ENCODE peak calls at places on chromosome 19, in ten cellular contexts. One of them, this sample, is unnamed. For H3K4me1, the result is how much of the 10 kb centered on the place peaks cover.

GRCh38 chr19:46660601-46661019 is 372 bp downstream of the DACT3 start:
- DNase-seq in tibial nerve: no peak
- DNase-seq in H1: no peak
- DNase-seq in uterus: no peak
- DNase-seq in A549: no peak
- DNase-seq in heart left ventricle: peak
- DNase-seq in breast epithelium: peak
- DNase-seq in adrenal gland: no peak
- DNase-seq in HepG2: no peak
- DNase-seq in spleen: no peak
- DNase-seq in this sample: no peak

GRCh38 chr19:14482112-14482941 is 7.2 kb upstream of the PTGER1 start:
- DNase-seq in tibial nerve: no peak
- DNase-seq in HepG2: no peak
- DNase-seq in heart left ventricle: no peak
- DNase-seq in H1: no peak
- DNase-seq in A549: no peak
- DNase-seq in spleen: no peak
- DNase-seq in breast epithelium: no peak
- DNase-seq in uterus: no peak
- DNase-seq in adrenal gland: no peak
- DNase-seq in this sample: no peak

GRCh38 chr19:35216833-35217707 is 11.5 kb downstream of the FAM187B start:
- DNase-seq in uterus: no peak
- DNase-seq in spleen: peak
- DNase-seq in HepG2: no peak
- DNase-seq in adrenal gland: peak
- DNase-seq in tibial nerve: peak
- DNase-seq in H1: no peak
- DNase-seq in breast epithelium: no peak
- DNase-seq in A549: no peak
- DNase-seq in heart left ventricle: no peak
- DNase-seq in this sample: no peak

GRCh38 chr19:15166700-15167099 is 34.1 kb downstream of the NOTCH3 start:
- DNase-seq in breast epithelium: no peak
- DNase-seq in spleen: no peak
- DNase-seq in tibial nerve: no peak
- DNase-seq in uterus: no peak
- DNase-seq in H1: no peak
- DNase-seq in A549: no peak
- DNase-seq in heart left ventricle: no peak
- DNase-seq in adrenal gland: no peak
- DNase-seq in HepG2: no peak
- DNase-seq in this sample: no peak

GRCh38 chr19:2982983-2983350 is 5.6 kb downstream of the TLE6 start:
- DNase-seq in HepG2: no peak
- DNase-seq in heart left ventricle: peak
- DNase-seq in tibial nerve: peak
- DNase-seq in adrenal gland: peak
- DNase-seq in H1: no peak
- DNase-seq in uterus: peak
- DNase-seq in spleen: no peak
- DNase-seq in breast epithelium: peak
- DNase-seq in A549: no peak
- DNase-seq in this sample: peak

GRCh38 chr19:38740252-38740592 is 4.1 kb downstream of the CAPN12 start:
- DNase-seq in uterus: no peak
- DNase-seq in heart left ventricle: no peak
- DNase-seq in HepG2: no peak
- DNase-seq in H1: no peak
- DNase-seq in breast epithelium: no peak
- DNase-seq in tibial nerve: no peak
- DNase-seq in A549: no peak
- DNase-seq in adrenal gland: no peak
- DNase-seq in spleen: no peak
- DNase-seq in this sample: no peak

GRCh38 chr19:39200818-39201145 is 3.3 kb downstream of the SYCN start:
- DNase-seq in adrenal gland: no peak
- DNase-seq in uterus: no peak
- DNase-seq in H1: no peak
- DNase-seq in HepG2: no peak
- DNase-seq in tibial nerve: no peak
- DNase-seq in heart left ventricle: no peak
- DNase-seq in spleen: no peak
- DNase-seq in A549: no peak
- DNase-seq in breast epithelium: no peak
- DNase-seq in this sample: no peak

GRCh38 chr19:30662211-30662861 is 290.2 kb downstream of the ZNF536 start:
- DNase-seq in adrenal gland: no peak
- DNase-seq in breast epithelium: no peak
- DNase-seq in A549: no peak
- DNase-seq in tibial nerve: no peak
- DNase-seq in heart left ventricle: no peak
- DNase-seq in H1: no peak
- DNase-seq in spleen: no peak
- DNase-seq in uterus: no peak
- DNase-seq in HepG2: peak
- DNase-seq in this sample: no peak

GRCh38 chr19:23318143-23318542 is 67.9 kb upstream of the ZNF724 start:
- DNase-seq in breast epithelium: no peak
- DNase-seq in H1: no peak
- DNase-seq in spleen: no peak
- DNase-seq in uterus: no peak
- DNase-seq in adrenal gland: no peak
- DNase-seq in tibial nerve: no peak
- DNase-seq in A549: no peak
- DNase-seq in heart left ventricle: no peak
- DNase-seq in HepG2: no peak
- DNase-seq in this sample: no peak

GRCh38 chr19:39995794-39996193 is 1.1 kb upstream of the ZNF546 start:
- DNase-seq in tibial nerve: no peak
- DNase-seq in adrenal gland: no peak
- DNase-seq in heart left ventricle: no peak
- DNase-seq in HepG2: no peak
- DNase-seq in breast epithelium: no peak
- DNase-seq in spleen: no peak
- DNase-seq in uterus: no peak
- DNase-seq in A549: no peak
- DNase-seq in H1: no peak
- DNase-seq in this sample: no peak

GRCh38 chr19:49580264-49581006 is at the start of gene NOSIP:
- DNase-seq in H1: peak
- DNase-seq in uterus: peak
- DNase-seq in A549: peak
- DNase-seq in spleen: peak
- DNase-seq in HepG2: peak
- DNase-seq in tibial nerve: peak
- DNase-seq in adrenal gland: peak
- DNase-seq in breast epithelium: peak
- DNase-seq in heart left ventricle: peak
- DNase-seq in this sample: peak

GRCh38 chr19:55370305-55370988 is at the start of gene IL11:
- DNase-seq in adrenal gland: no peak
- DNase-seq in A549: peak
- DNase-seq in H1: no peak
- DNase-seq in spleen: no peak
- DNase-seq in heart left ventricle: no peak
- DNase-seq in tibial nerve: no peak
- DNase-seq in HepG2: no peak
- DNase-seq in uterus: no peak
- DNase-seq in breast epithelium: no peak
- DNase-seq in this sample: no peak
- H3K4me1 ChIP-seq in adrenal gland: under half
- H3K4me1 ChIP-seq in A549: half or more
- H3K4me1 ChIP-seq in H1: under half
- H3K4me1 ChIP-seq in spleen: under half
- H3K4me1 ChIP-seq in heart left ventricle: under half
- H3K4me1 ChIP-seq in tibial nerve: under half
- H3K4me1 ChIP-seq in HepG2: half or more
- H3K4me1 ChIP-seq in uterus: under half
- H3K4me1 ChIP-seq in breast epithelium: under half
- H3K4me1 ChIP-seq in this sample: under half

DNA sequence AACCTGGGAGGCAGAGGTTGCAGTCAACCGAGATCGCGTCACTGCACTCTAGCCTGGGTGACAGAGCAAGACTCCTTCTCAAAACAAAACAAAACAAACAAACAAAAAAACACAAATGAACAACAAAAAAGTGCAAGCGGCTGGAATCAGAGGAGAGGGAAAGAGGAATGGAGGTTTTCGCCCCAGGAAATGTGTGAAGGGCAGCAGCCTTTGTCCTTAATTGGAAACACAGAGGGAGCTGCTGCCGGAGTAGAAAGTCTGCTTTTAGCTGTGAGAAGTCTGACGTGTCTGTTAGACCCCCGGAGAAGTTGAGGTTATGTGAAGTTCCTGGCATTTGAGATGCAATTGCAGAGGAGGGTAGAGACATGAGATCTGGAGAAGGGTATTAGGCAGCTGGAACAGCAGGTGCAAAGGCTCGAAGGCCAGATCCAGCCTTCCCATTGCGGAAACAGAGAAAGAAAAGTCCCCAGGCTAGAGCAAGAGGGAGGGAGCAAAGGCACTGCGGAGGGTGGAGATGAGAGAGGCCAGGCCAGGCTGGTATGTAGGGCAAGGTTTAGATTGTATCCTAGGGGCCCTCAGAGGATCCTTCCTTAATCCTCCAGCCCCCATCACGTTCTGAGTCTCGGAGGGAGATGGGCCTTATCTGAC is 475 bp downstream of the TMIGD2 start:
- DNase-seq in spleen: no peak
- DNase-seq in uterus: no peak
- DNase-seq in tibial nerve: no peak
- DNase-seq in breast epithelium: no peak
- DNase-seq in heart left ventricle: no peak
- DNase-seq in H1: no peak
- DNase-seq in A549: no peak
- DNase-seq in adrenal gland: no peak
- DNase-seq in HepG2: no peak
- DNase-seq in this sample: no peak
- H3K4me3 ChIP-seq in spleen: peak
- H3K4me3 ChIP-seq in uterus: no peak
- H3K4me3 ChIP-seq in tibial nerve: no peak
- H3K4me3 ChIP-seq in breast epithelium: no peak
- H3K4me3 ChIP-seq in heart left ventricle: no peak
- H3K4me3 ChIP-seq in H1: no peak
- H3K4me3 ChIP-seq in A549: no peak
- H3K4me3 ChIP-seq in adrenal gland: no peak
- H3K4me3 ChIP-seq in HepG2: peak
- H3K4me3 ChIP-seq in this sample: no peak

GRCh38 chr19:41872775-41873647 is 4.1 kb upstream of the CD79A start:
- DNase-seq in HepG2: peak
- DNase-seq in A549: peak
- DNase-seq in tibial nerve: no peak
- DNase-seq in spleen: peak
- DNase-seq in breast epithelium: peak
- DNase-seq in adrenal gland: peak
- DNase-seq in heart left ventricle: peak
- DNase-seq in H1: peak
- DNase-seq in uterus: no peak
- DNase-seq in this sample: peak

GRCh38 chr19:41869374-41869955 is 7.6 kb upstream of the CD79A start:
- DNase-seq in breast epithelium: no peak
- DNase-seq in tibial nerve: no peak
- DNase-seq in heart left ventricle: no peak
- DNase-seq in H1: no peak
- DNase-seq in HepG2: no peak
- DNase-seq in adrenal gland: no peak
- DNase-seq in spleen: no peak
- DNase-seq in A549: no peak
- DNase-seq in uterus: no peak
- DNase-seq in this sample: no peak

GRCh38 chr19:41872384-41872774 is 4.7 kb upstream of the CD79A start:
- DNase-seq in H1: no peak
- DNase-seq in tibial nerve: no peak
- DNase-seq in breast epithelium: no peak
- DNase-seq in adrenal gland: no peak
- DNase-seq in spleen: no peak
- DNase-seq in A549: no peak
- DNase-seq in uterus: no peak
- DNase-seq in HepG2: no peak
- DNase-seq in heart left ventricle: no peak
- DNase-seq in this sample: no peak

GRCh38 chr19:41870401-41870873 is 6.6 kb upstream of the CD79A start:
- DNase-seq in uterus: no peak
- DNase-seq in H1: no peak
- DNase-seq in tibial nerve: no peak
- DNase-seq in HepG2: no peak
- DNase-seq in heart left ventricle: no peak
- DNase-seq in adrenal gland: no peak
- DNase-seq in spleen: no peak
- DNase-seq in breast epithelium: no peak
- DNase-seq in A549: peak
- DNase-seq in this sample: no peak

DNA sequence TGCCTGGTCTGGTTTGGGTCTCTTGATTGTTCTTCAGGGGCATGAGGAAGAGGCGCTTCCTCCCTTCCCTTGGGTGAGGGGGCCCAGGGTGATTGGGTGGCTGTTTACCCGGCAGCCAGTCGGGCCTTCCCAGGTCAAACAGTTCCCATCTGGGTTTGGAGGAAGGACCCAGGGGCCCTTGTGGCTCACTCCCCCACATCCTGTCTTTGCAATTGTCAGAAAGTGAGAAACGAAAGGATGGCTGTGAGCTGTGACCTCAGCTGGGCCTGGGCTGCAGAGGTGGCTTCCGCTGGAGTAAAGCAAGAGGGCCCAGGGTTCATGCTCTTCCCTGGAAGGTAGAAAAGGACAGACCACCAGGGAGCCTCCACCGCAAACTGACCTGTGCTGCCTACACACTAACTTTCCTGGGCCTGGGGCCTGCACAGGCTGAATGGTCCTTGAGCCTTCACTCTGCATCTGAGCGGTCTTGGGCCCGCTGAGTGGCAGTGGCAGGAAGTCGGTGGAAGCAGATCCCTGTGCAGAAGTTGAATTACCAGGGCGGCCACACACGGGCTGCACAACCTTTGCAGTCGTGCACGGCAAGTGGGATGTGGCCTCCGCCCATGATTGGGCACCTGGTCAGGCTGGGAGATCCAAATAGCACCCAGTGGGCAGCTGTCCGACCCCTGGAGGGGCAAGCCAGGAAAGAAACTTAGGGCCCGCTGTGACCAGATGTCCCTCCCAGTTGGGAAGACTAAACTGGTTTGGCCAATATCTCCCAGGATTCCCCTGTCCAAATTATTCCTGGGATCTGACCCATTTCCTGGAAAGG is 5.3 kb upstream of the CD79A start:
- DNase-seq in heart left ventricle: no peak
- DNase-seq in tibial nerve: no peak
- DNase-seq in spleen: peak
- DNase-seq in A549: peak
- DNase-seq in breast epithelium: no peak
- DNase-seq in uterus: no peak
- DNase-seq in H1: no peak
- DNase-seq in HepG2: no peak
- DNase-seq in adrenal gland: no peak
- DNase-seq in this sample: no peak
- TF ChIP-seq POLR2A in heart left ventricle: no peak
- TF ChIP-seq POLR2A in tibial nerve: no peak
- TF ChIP-seq POLR2A in spleen: no peak
- TF ChIP-seq POLR2A in A549: no peak
- TF ChIP-seq POLR2A in breast epithelium: no peak
- TF ChIP-seq POLR2A in uterus: no peak
- TF ChIP-seq POLR2A in H1: peak
- TF ChIP-seq POLR2A in HepG2: peak
- TF ChIP-seq POLR2A in adrenal gland: no peak
- TF ChIP-seq POLR2A in this sample: no peak

GRCh38 chr19:7822910-7823515 is 7.0 kb upstream of the EVI5L start:
- DNase-seq in spleen: no peak
- DNase-seq in breast epithelium: no peak
- DNase-seq in adrenal gland: no peak
- DNase-seq in A549: no peak
- DNase-seq in HepG2: no peak
- DNase-seq in heart left ventricle: no peak
- DNase-seq in tibial nerve: no peak
- DNase-seq in H1: no peak
- DNase-seq in uterus: no peak
- DNase-seq in this sample: no peak
- H3K4me1 ChIP-seq in spleen: under half
- H3K4me1 ChIP-seq in breast epithelium: under half
- H3K4me1 ChIP-seq in adrenal gland: under half
- H3K4me1 ChIP-seq in A549: under half
- H3K4me1 ChIP-seq in HepG2: under half
- H3K4me1 ChIP-seq in heart left ventricle: under half
- H3K4me1 ChIP-seq in tibial nerve: under half
- H3K4me1 ChIP-seq in H1: under half
- H3K4me1 ChIP-seq in uterus: under half
- H3K4me1 ChIP-seq in this sample: under half

This sample was measured in prostate gland.